ENCODE peak calls at places on chromosomes 11 and 22, in six cellular contexts. N is HFFc6, B is nephron progenitor cell, Q is H9, T is ovary, H is AG10803. D is an unnamed sample.

GRCh38 chr22:42880815-42881214 is 23.7 kb upstream of the ARFGAP3 start:
- DNase-seq in N (no peak), H (no peak), T (no peak), B (no peak), Q (peak), D (no peak)

GRCh38 chr11:119107538-119108150 is 500 bp downstream of the C2CD2L start:
- DNase-seq in H (no peak), N (no peak), T (no peak), B (peak), Q (no peak), D (no peak)

GRCh38 chr11:97140885-97141494 is 751.2 kb downstream of the JRKL start:
- DNase-seq in H (no peak), Q (no peak), B (no peak), T (no peak), N (peak), D (no peak)

GRCh38 chr11:22340803-22341581 is 2.8 kb downstream of the SLC17A6 start:
- DNase-seq in B (peak), N (no peak), T (no peak), Q (peak), H (no peak), D (no peak)

GRCh38 chr11:106159846-106160245 is 82.4 kb downstream of the AASDHPPT start:
- DNase-seq in B (no peak), N (no peak), T (no peak), H (peak), Q (no peak), D (no peak)

GRCh38 chr11:108967571-108967970 is 302.7 kb downstream of the DDX10 start:
- DNase-seq in N (peak), T (no peak), Q (no peak), B (no peak), H (peak), D (no peak)

GRCh38 chr11:118241191-118242098 is 10.7 kb downstream of the MPZL3 start:
- DNase-seq in H (no peak), N (no peak), B (no peak), Q (no peak), T (no peak), D (no peak)

GRCh38 chr11:69485337-69486041 is 4.0 kb downstream of the LINC01488 start:
- DNase-seq in N (no peak), H (no peak), B (no peak), Q (no peak), T (no peak), D (no peak)

GRCh38 chr11:78336877-78337553 is 80.6 kb downstream of the GAB2 start:
- DNase-seq in H (no peak), N (no peak), Q (no peak), T (no peak), B (no peak), D (no peak)

GRCh38 chr11:130634981-130635473 is 186.6 kb downstream of the ADAMTS15 start:
- DNase-seq in H (peak), B (no peak), Q (no peak), T (no peak), N (peak), D (peak)

GRCh38 chr11:104164028-104164520 is at the start of gene PDGFD:
- DNase-seq in T (peak), B (peak), H (peak), Q (peak), N (peak), D (peak)

GRCh38 chr11:59615132-59615636 is 390 bp downstream of the OSBP start:
- DNase-seq in H (no peak), T (peak), B (no peak), N (no peak), Q (peak), D (no peak)

GRCh38 chr22:46830001-46830715 is 67.7 kb downstream of the TBC1D22A start:
- DNase-seq in B (no peak), Q (no peak), T (no peak), H (peak), N (peak), D (peak)

GRCh38 chr11:8732276-8732675 is 49.7 kb downstream of the RPL27A start:
- DNase-seq in T (no peak), H (no peak), B (no peak), Q (no peak), N (no peak), D (no peak)

GRCh38 chr11:69013009-69013951 is at the start of gene MRGPRF:
- DNase-seq in Q (peak), N (peak), H (peak), T (peak), B (peak), D (peak)

GRCh38 chr11:45337583-45338360 is 51.6 kb upstream of the SYT13 start:
- DNase-seq in N (no peak), T (no peak), H (no peak), B (no peak), Q (no peak), D (no peak)

GRCh38 chr11:45339754-45340519 is 53.8 kb upstream of the SYT13 start:
- DNase-seq in Q (peak), T (peak), H (peak), N (peak), B (peak), D (peak)

GRCh38 chr11:45336136-45336535 is 50.0 kb upstream of the SYT13 start:
- DNase-seq in T (no peak), N (no peak), H (no peak), B (no peak), Q (no peak), D (no peak)

GRCh38 chr11:45343988-45344387 is 57.8 kb upstream of the SYT13 start:
- DNase-seq in B (no peak), Q (no peak), H (no peak), T (no peak), N (no peak), D (no peak)

GRCh38 chr11:45341379-45341778 is 55.2 kb upstream of the SYT13 start:
- DNase-seq in H (no peak), N (no peak), B (no peak), Q (peak), T (no peak), D (no peak)
- TF ChIP-seq CTCF in H (no peak), N (no peak), B (no peak), Q (peak), T (no peak), D (no peak)

GRCh38 chr11:123125169-123125568 is 63.2 kb upstream of the HSPA8 start:
- DNase-seq in Q (no peak), T (no peak), H (no peak), N (no peak), B (no peak), D (no peak)
- TF ChIP-seq CTCF in Q (no peak), T (no peak), H (no peak), N (no peak), B (no peak), D (no peak)

GRCh38 chr22:33796494-33796893 is 123.8 kb downstream of the LARGE1 start:
- DNase-seq in B (no peak), N (no peak), Q (no peak), T (no peak), H (no peak), D (no peak)
- TF ChIP-seq CTCF in B (no peak), N (no peak), Q (peak), T (no peak), H (no peak), D (no peak)

GRCh38 chr22:16914006-16914405 is 88.8 kb upstream of the XKR3 start:
- DNase-seq in N (no peak), B (no peak), Q (no peak), T (no peak), H (no peak), D (no peak)

GRCh38 chr22:16912281-16912680 is 87.1 kb upstream of the XKR3 start:
- DNase-seq in Q (no peak), N (no peak), T (no peak), H (no peak), B (no peak), D (no peak)

GRCh38 chr22:16915711-16916110 is 90.5 kb upstream of the XKR3 start:
- DNase-seq in N (no peak), Q (no peak), H (peak), B (no peak), T (no peak), D (no peak)

GRCh38 chr22:16922076-16922475 is 85.9 kb downstream of the GAB4 start:
- DNase-seq in T (no peak), Q (no peak), H (no peak), B (no peak), N (no peak), D (no peak)

GRCh38 chr22:16917144-16918003 is 90.6 kb downstream of the GAB4 start:
- DNase-seq in N (peak), Q (peak), H (peak), B (peak), T (peak), D (peak)
- TF ChIP-seq CTCF in N (peak), Q (peak), H (peak), B (no peak), T (no peak), D (peak)

GRCh38 chr11:33984682-33985389 is 66.7 kb upstream of the CAPRIN1 start:
- DNase-seq in B (no peak), H (no peak), N (peak), Q (no peak), T (no peak), D (no peak)
- TF ChIP-seq CTCF in B (no peak), H (peak), N (peak), Q (peak), T (no peak), D (peak)

GRCh38 chr11:123461164-123461563 is 31.1 kb downstream of the GRAMD1B start:
- DNase-seq in N (no peak), H (peak), T (no peak), B (no peak), Q (no peak), D (no peak)
- TF ChIP-seq CTCF in N (no peak), H (no peak), T (no peak), B (no peak), Q (no peak), D (no peak)

DNA sequence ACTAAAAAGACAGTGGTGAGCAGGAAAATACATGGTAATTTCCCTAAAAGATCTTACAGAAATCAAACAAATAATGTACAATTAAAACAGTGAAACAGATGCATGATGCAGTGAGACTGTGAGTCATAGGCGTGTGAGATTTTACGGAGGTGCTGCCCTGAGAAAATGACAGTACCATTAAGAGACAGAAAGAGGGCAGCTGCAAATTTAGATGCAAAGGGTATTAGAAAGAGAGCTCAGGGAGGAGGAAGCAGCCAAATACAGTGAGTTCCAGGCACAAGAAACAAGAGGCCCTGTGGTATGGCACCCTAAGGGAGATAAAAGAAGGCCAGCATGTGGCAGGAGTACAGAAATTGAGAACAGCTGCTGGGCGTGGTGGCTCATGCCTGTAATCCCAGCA is 88.5 kb upstream of the FIBIN start:
- DNase-seq in N (peak), H (peak), B (no peak), Q (peak), T (no peak), D (peak)
- TF ChIP-seq CTCF in N (no peak), H (peak), B (no peak), Q (no peak), T (no peak), D (no peak)

GRCh38 chr11:79369094-79369493 is 71.7 kb downstream of the TENM4 start:
- DNase-seq in B (no peak), N (no peak), Q (no peak), H (no peak), T (no peak), D (no peak)
- TF ChIP-seq CTCF in B (no peak), N (no peak), Q (no peak), H (no peak), T (no peak), D (no peak)

GRCh38 chr11:73761403-73761945 is 600 bp upstream of the RAB6A start:
- DNase-seq in B (no peak), H (no peak), T (peak), Q (no peak), N (no peak), D (no peak)

GRCh38 chr11:73762732-73763131 is 1.9 kb upstream of the RAB6A start:
- DNase-seq in Q (no peak), H (no peak), B (no peak), N (no peak), T (no peak), D (no peak)

GRCh38 chr11:73760066-73760679 is 701 bp downstream of the RAB6A start:
- DNase-seq in Q (peak), T (peak), H (peak), B (peak), N (peak), D (peak)

GRCh38 chr11:73759520-73760065 is 1.3 kb downstream of the RAB6A start:
- DNase-seq in Q (no peak), T (no peak), N (peak), H (peak), B (no peak), D (peak)

GRCh38 chr11:73760680-73761402 is at the start of gene RAB6A:
- DNase-seq in Q (peak), T (peak), H (peak), N (peak), B (peak), D (peak)
- TF ChIP-seq CTCF in Q (peak), T (peak), H (peak), N (peak), B (no peak), D (peak)

GRCh38 chr11:44426119-44426518 is 116.2 kb upstream of the ALX4 start:
- DNase-seq in B (no peak), H (no peak), T (no peak), Q (no peak), N (no peak), D (no peak)

GRCh38 chr11:44430140-44430539 is 120.2 kb upstream of the ALX4 start:
- DNase-seq in H (no peak), N (no peak), Q (no peak), B (no peak), T (no peak), D (no peak)

GRCh38 chr11:44424841-44425240 is 114.9 kb upstream of the ALX4 start:
- DNase-seq in N (no peak), Q (no peak), B (no peak), T (no peak), H (no peak), D (no peak)

GRCh38 chr11:44427432-44427831 is 117.5 kb upstream of the ALX4 start:
- DNase-seq in B (peak), Q (peak), N (no peak), T (no peak), H (no peak), D (no peak)

GRCh38 chr11:44426958-44427357 is 117.0 kb upstream of the ALX4 start:
- DNase-seq in Q (no peak), N (no peak), B (no peak), T (no peak), H (no peak), D (no peak)
- TF ChIP-seq CTCF in Q (no peak), N (no peak), B (no peak), T (no peak), H (no peak), D (no peak)

D was measured in IMR-90.